ENCODE peak calls at places on chromosomes 12 and 14, in ten cellular contexts. E is kidney; Q is naive thymus-derived CD4-positive, alpha-beta T cell; P is psoas muscle; L is fibroblast of pulmonary artery; B is astrocyte of the spinal cord; V is adipocyte; W is mammary epithelial cell; K is left ventricle myocardium inferior; M is CD8-positive, alpha-beta memory T cell. I is an unnamed sample.

GRCh38 chr12:93748672-93749403 is 71.7 kb downstream of the CRADD start:
- DNase-seq in L (no peak), W (no peak), E (no peak), P (no peak), V (no peak), Q (no peak), B (no peak), M (no peak), K (no peak), I (no peak)

GRCh38 chr12:66823857-66824570 is 145.1 kb upstream of the GRIP1 start:
- DNase-seq in P (no peak), M (no peak), Q (no peak), E (no peak), V (peak), B (no peak), W (peak), K (no peak), L (no peak), I (no peak)

GRCh38 chr14:64507376-64508156 is 3.0 kb downstream of the ZBTB1 start:
- DNase-seq in M (no peak), Q (no peak), V (peak), E (no peak), W (peak), K (no peak), P (no peak), L (no peak), B (no peak), I (no peak)

GRCh38 chr12:32826807-32827412 is 69.7 kb downstream of the PKP2 start:
- DNase-seq in B (no peak), V (no peak), E (no peak), M (no peak), Q (no peak), K (no peak), L (no peak), P (no peak), W (no peak), I (no peak)

GRCh38 chr14:104294628-104294982 is 156.2 kb downstream of the KIF26A start:
- DNase-seq in W (no peak), L (no peak), K (peak), M (no peak), B (no peak), V (no peak), P (no peak), E (peak), Q (no peak), I (no peak)

GRCh38 chr12:44774815-44775411 is 101.2 kb downstream of the NELL2 start:
- DNase-seq in B (no peak), L (peak), M (peak), W (peak), K (no peak), Q (peak), E (no peak), V (peak), P (no peak), I (peak)

GRCh38 chr12:101018540-101018939 is 191.5 kb downstream of the SLC5A8 start:
- DNase-seq in P (no peak), L (peak), Q (no peak), K (no peak), W (peak), V (peak), E (no peak), B (peak), M (no peak), I (no peak)

GRCh38 chr12:116943419-116944372 is 32.9 kb downstream of the FBXW8 start:
- DNase-seq in L (no peak), W (no peak), B (no peak), V (no peak), K (peak), M (no peak), E (no peak), Q (no peak), P (no peak), I (no peak)

DNA sequence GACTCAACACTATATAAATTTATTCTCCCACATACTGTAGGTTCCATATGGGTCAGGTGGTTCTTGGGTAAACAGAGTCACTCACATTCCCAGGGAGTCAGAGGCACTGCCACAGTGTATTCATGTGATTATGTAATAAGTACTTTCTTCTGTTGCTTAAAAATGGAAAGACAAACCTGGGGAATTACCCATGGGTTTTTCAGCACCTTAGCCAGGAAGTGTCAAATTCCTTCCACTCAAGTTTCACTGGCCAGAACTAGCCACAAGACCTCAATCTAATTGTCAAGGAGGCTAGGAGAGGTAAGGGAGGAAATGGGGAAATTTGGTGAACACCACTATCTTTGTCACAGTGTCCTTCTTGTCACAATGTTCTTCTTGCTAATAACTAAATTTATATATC is 333.2 kb upstream of the MDGA2 start:
- DNase-seq in L (no peak), M (no peak), V (no peak), P (no peak), W (no peak), B (no peak), E (no peak), K (no peak), Q (no peak), I (no peak)
- H3K4me3 ChIP-seq in L (no peak), M (no peak), V (no peak), P (no peak), W (no peak), B (no peak), E (no peak), K (no peak), Q (no peak), I (no peak)

DNA sequence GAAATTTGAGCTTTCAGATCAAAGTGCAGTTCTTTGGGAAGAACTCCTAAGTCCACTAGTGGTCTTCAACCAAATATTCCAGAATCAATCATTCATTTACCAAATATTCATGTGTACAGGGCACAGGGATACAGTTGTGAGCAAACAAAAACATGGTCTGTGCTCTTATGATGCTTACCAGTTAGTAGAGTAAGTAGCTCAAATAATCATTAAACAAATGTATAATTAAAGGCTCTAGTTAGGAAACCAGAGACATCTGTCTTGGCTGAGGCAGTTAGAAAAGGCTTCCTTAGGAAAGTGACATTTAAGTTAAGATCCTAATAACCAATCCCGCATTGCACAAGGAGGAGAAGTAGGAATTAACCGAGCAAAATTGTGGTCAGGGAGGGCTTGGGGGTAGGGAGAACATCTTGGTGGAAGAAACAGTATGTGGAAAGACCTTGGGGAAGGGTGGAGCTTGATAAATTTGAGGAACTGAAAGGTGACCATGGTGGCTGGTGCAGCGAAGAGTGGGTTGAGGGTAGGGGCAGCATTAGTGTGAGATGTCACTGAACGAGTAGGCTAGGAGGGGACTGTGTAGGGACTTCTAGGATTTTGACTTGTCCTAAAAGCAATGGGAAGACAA is 40.0 kb downstream of the PEBP1 start:
- DNase-seq in B (no peak), W (no peak), E (no peak), P (no peak), K (no peak), Q (no peak), M (no peak), V (no peak), L (no peak), I (no peak)
- H3K4me3 ChIP-seq in B (no peak), W (no peak), E (no peak), P (no peak), K (no peak), Q (no peak), M (no peak), V (no peak), L (no peak), I (no peak)

DNA sequence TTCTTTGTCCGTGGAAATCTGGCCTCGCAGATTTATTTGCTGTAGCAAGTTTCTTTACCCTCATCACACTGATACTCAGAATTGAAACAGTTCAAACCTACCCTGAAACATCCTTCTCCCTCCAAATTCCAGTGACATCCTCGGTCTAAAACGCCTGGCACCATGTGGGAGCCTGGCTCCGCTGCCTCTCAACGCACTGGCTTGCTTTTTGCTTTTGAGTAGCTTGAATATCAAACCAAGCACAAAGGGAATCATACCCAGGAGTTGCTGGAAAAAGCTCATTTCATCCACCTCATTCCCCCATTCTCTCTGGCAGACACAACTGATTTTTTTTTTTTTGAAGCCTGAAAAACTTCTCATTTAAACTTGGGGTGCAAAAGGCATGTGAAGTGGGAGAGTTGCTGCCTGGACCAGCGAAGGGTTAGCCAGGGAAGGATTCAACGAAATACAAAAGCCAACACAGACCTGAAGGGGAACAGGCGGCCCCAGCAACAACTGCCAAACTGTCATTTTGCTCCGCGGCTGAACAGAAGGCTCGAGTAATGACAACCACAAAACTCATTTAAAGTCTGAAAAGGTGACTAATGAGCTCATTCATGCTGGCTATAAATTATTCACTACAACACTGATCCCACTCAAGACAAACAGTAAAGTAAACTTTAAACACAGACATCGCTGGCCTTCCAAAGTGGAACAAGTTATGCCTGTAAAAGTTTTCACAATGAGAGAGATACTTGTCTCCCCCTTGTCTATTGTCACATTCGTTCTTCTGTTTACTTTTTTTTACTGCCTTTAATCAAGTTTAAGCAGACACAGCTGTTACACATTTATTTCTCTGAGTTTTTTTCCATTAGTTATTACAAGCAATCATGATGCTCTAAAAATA is 12.4 kb upstream of the FOXN3 start:
- DNase-seq in L (no peak), V (peak), K (no peak), E (no peak), M (no peak), P (no peak), Q (no peak), B (peak), W (no peak), I (peak)
- H3K4me3 ChIP-seq in L (no peak), V (peak), K (peak), E (peak), M (peak), P (peak), Q (peak), B (no peak), W (peak), I (peak)

DNA sequence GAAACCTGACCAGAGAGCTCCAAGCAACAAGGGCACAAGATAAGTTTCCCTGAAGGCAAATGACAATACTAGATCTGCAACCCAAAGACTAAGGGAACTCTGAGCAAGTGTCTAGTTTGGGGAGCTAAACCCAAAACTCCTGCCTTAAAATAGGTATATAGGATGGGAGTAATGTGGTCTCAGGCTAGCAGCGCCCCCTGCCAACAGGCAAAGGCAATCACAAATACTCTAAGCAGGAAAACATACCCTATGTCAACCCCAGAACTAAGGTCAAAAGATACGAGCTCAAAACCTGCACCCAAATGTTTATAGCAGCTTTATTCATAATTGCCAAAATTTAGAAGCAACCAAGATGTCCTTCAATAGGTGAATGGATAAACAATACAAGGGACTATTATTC is 218.8 kb downstream of the ITPR2 start:
- DNase-seq in Q (no peak), W (no peak), V (peak), K (no peak), M (no peak), E (no peak), L (peak), B (no peak), P (no peak), I (peak)
- H3K4me3 ChIP-seq in Q (no peak), W (no peak), V (no peak), K (no peak), M (no peak), E (no peak), L (no peak), B (no peak), P (no peak), I (no peak)

DNA sequence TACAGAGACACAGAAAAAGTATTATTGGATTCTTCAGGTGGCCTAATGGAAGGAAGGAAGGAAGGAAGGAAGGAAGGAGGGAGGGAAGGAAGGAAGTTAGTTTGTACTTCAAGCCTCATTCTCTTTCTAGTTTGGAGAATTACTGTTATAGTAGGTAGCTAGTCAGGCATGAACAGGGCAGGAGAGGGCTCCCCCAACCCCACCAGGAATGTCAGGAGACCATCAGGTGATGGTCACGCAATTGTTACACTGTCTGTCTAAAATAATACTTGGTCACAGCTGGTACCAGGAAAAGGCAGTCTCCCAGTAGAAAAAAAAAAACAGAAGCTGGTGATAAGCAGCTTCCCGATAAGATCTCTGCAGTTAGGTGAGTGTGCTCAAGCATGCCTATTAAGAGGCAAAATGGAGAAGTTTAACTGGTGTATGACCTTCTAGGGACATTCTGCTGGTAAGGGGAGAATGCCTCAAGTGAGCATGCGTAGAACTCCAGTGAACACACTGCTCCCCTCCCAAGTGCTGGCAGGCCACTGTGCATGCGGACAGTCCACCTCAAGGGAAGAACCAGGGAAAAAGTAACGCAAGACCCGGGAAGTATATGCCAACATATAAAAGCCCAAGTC is 358.4 kb upstream of the SOX5 start:
- DNase-seq in M (no peak), L (no peak), B (no peak), K (no peak), W (no peak), V (no peak), Q (no peak), E (no peak), P (no peak), I (no peak)
- H3K4me3 ChIP-seq in M (no peak), L (no peak), B (no peak), K (no peak), W (no peak), V (no peak), Q (no peak), E (no peak), P (no peak), I (no peak)

I was measured in Jurkat, Clone E6-1.